ENCODE peak calls at places on chromosomes 11 and 22, in eight cellular contexts. S is NCI-H526; I is posterior cingulate gyrus; N is stimulated activated CD4-positive, alpha-beta T cell treated with anti-CD3 and anti-CD28 coated beads, Interleukin-15, amount 100 ng/mL, for 1 hour; J is RWPE1; G is GM12865; O is fibroblast of pulmonary artery; M is PC-9. U is an unnamed sample.

GRCh38 chr22:38412435-38413084 is 42.4 kb downstream of the KCNJ4 start:
- DNase-seq in S (no peak), I (peak), N (no peak), J (peak), G (no peak), O (no peak), M (peak), U (peak)

GRCh38 chr22:35564975-35565867 is 24.6 kb downstream of the RASD2 start:
- DNase-seq in S (no peak), I (peak), N (no peak), J (no peak), G (no peak), O (peak), M (no peak), U (no peak)

GRCh38 chr11:1476946-1477736 is 9.4 kb downstream of the MOB2 start:
- DNase-seq in S (no peak), I (peak), N (no peak), J (no peak), G (no peak), O (no peak), M (no peak), U (no peak)

GRCh38 chr11:18203723-18204122 is 31.1 kb downstream of the MRGPRX4 start:
- DNase-seq in S (peak), I (no peak), N (no peak), J (peak), G (peak), O (peak), M (no peak), U (no peak)

GRCh38 chr11:125372088-125372487 is 124.0 kb downstream of the FEZ1 start:
- DNase-seq in S (no peak), I (peak), N (no peak), J (no peak), G (no peak), O (no peak), M (no peak), U (no peak)

GRCh38 chr11:10397226-10397987 is 57.7 kb upstream of the AMPD3 start:
- DNase-seq in S (no peak), I (no peak), N (no peak), J (no peak), G (no peak), O (no peak), M (no peak), U (no peak)

GRCh38 chr11:63915961-63916836 is 765 bp downstream of the RCOR2 start:
- DNase-seq in S (peak), I (peak), N (no peak), J (no peak), G (peak), O (peak), M (peak), U (peak)

GRCh38 chr22:30733081-30733680 is 38.5 kb downstream of the OSBP2 start:
- DNase-seq in S (no peak), I (no peak), N (no peak), J (no peak), G (no peak), O (peak), M (no peak), U (no peak)

GRCh38 chr11:65546217-65546958 is 11.8 kb downstream of the LTBP3 start:
- DNase-seq in S (peak), I (peak), N (peak), J (peak), G (peak), O (no peak), M (no peak), U (peak)

GRCh38 chr11:77471520-77472234 is 2.2 kb downstream of the PAK1 start:
- DNase-seq in S (peak), I (no peak), N (no peak), J (no peak), G (peak), O (no peak), M (peak), U (no peak)

GRCh38 chr11:67354314-67355022 is 1.1 kb upstream of the POLD4 start:
- DNase-seq in S (peak), I (peak), N (no peak), J (peak), G (no peak), O (peak), M (peak), U (peak)

GRCh38 chr11:36056160-36056751 is 112.4 kb downstream of the LDLRAD3 start:
- DNase-seq in S (peak), I (no peak), N (no peak), J (no peak), G (peak), O (peak), M (peak), U (no peak)

GRCh38 chr22:42520663-42521546 is 1.3 kb upstream of the RRP7A start:
- DNase-seq in S (no peak), I (peak), N (no peak), J (no peak), G (no peak), O (no peak), M (no peak), U (no peak)

GRCh38 chr11:59247535-59248227 is 35.0 kb upstream of the MPEG1 start:
- DNase-seq in S (no peak), I (no peak), N (no peak), J (peak), G (no peak), O (peak), M (peak), U (no peak)

GRCh38 chr11:112977620-112978212 is 16.5 kb downstream of the NCAM1 start:
- DNase-seq in S (peak), I (peak), N (no peak), J (peak), G (no peak), O (peak), M (no peak), U (peak)

GRCh38 chr11:86196924-86197323 is 47.6 kb upstream of the EED start:
- DNase-seq in S (no peak), I (no peak), N (no peak), J (no peak), G (no peak), O (no peak), M (no peak), U (no peak)

GRCh38 chr11:122115520-122116343 is at the start of gene BLID:
- DNase-seq in S (peak), I (peak), N (no peak), J (no peak), G (peak), O (peak), M (no peak), U (peak)

GRCh38 chr11:103850419-103851165 is 185.8 kb upstream of the DDI1 start:
- DNase-seq in S (no peak), I (no peak), N (no peak), J (no peak), G (no peak), O (no peak), M (no peak), U (no peak)